ENCODE peak calls at places on chromosome 6, in ten cellular contexts. Y is GM12865; A is activated CD4-positive, alpha-beta T cell treated with anti-CD3 and anti-CD28 coated beads for 48 hours; Z is GM12892; W is stimulated activated CD8-positive, alpha-beta memory T cell treated with anti-CD3 and anti-CD28 coated beads, Interleukin-7, amount 100 ng/mL, for 48 hours; J is NCI-H146; Q is fibroblast of pulmonary artery; S is SK-N-SH; H is NCI-H1105; U is HTR-8/SVneo. G is an unnamed sample.

GRCh38 chr6:149779644-149779963 is 30.1 kb downstream of the PCMT1 start:
- DNase-seq in A (no peak), S (no peak), Q (no peak), U (no peak), Y (no peak), W (no peak), Z (no peak), J (no peak), H (no peak), G (no peak)

GRCh38 chr6:106334646-106335448 is 9.3 kb upstream of the ATG5 start:
- DNase-seq in U (peak), S (peak), Y (peak), A (peak), Q (peak), H (peak), W (no peak), J (peak), Z (peak), G (peak)

GRCh38 chr6:167968091-167968490 is 29.4 kb upstream of the KIF25 start:
- DNase-seq in Q (no peak), U (no peak), W (no peak), J (peak), S (peak), Z (no peak), Y (no peak), H (peak), A (peak), G (peak)

GRCh38 chr6:159826968-159827647 is 27.0 kb downstream of the PNLDC1 start:
- DNase-seq in S (no peak), Y (no peak), Q (no peak), W (no peak), A (no peak), U (no peak), H (no peak), Z (no peak), J (no peak), G (no peak)

GRCh38 chr6:168128006-168128630 is 49.1 kb upstream of the FRMD1 start:
- DNase-seq in Y (no peak), Q (no peak), S (no peak), H (no peak), Z (no peak), W (no peak), J (no peak), U (no peak), A (no peak), G (no peak)

GRCh38 chr6:22413681-22414305 is 117.0 kb upstream of the PRL start:
- DNase-seq in Z (no peak), U (no peak), Q (peak), A (no peak), J (no peak), W (no peak), Y (no peak), S (no peak), H (no peak), G (no peak)

GRCh38 chr6:12941422-12941821 is 224.9 kb downstream of the PHACTR1 start:
- DNase-seq in Y (no peak), Q (peak), J (no peak), Z (no peak), H (no peak), W (no peak), U (no peak), A (peak), S (no peak), G (no peak)

GRCh38 chr6:146670161-146670560 is 71.4 kb downstream of the ADGB start:
- DNase-seq in Z (no peak), W (no peak), Y (no peak), U (no peak), A (no peak), Q (peak), J (no peak), S (no peak), H (no peak), G (no peak)

GRCh38 chr6:132300323-132300949 is 100.8 kb downstream of the MOXD1 start:
- DNase-seq in A (peak), W (no peak), Y (peak), S (peak), H (peak), Q (peak), Z (peak), J (peak), U (peak), G (peak)

GRCh38 chr6:107823047-107823557 is 1.0 kb downstream of the SCML4 start:
- DNase-seq in Y (no peak), U (no peak), S (no peak), J (no peak), W (no peak), Q (no peak), Z (no peak), A (peak), H (no peak), G (no peak)

GRCh38 chr6:142207265-142207877 is 60.3 kb downstream of the VTA1 start:
- DNase-seq in U (peak), Q (peak), Y (peak), W (no peak), A (peak), H (peak), J (peak), S (peak), Z (no peak), G (peak)

GRCh38 chr6:108748959-108749358 is 99.3 kb upstream of the ARMC2 start:
- DNase-seq in A (no peak), W (no peak), H (no peak), S (no peak), U (no peak), Q (no peak), J (no peak), Z (no peak), Y (no peak), G (no peak)

GRCh38 chr6:32940656-32941411 is at the start of gene HLA-DMB:
- DNase-seq in S (peak), U (peak), W (no peak), Y (peak), Z (peak), J (peak), A (peak), H (no peak), Q (peak), G (peak)

GRCh38 chr6:39247667-39248194 is 18.5 kb upstream of the KCNK5 start:
- DNase-seq in J (no peak), U (no peak), Y (no peak), W (no peak), A (no peak), Q (no peak), Z (no peak), H (no peak), S (no peak), G (no peak)

GRCh38 chr6:133551847-133552331 is 310.7 kb downstream of the EYA4 start:
- DNase-seq in W (no peak), U (peak), Y (no peak), Q (peak), S (no peak), Z (no peak), A (no peak), H (no peak), J (no peak), G (no peak)

GRCh38 chr6:33192671-33193602 is 670 bp upstream of the COL11A2 start:
- DNase-seq in J (peak), Q (no peak), S (peak), U (no peak), H (peak), Z (no peak), A (peak), Y (no peak), W (no peak), G (peak)

GRCh38 chr6:43736844-43737243 is 33.2 kb upstream of the VEGFA start:
- DNase-seq in Z (no peak), U (no peak), H (no peak), J (no peak), S (peak), Y (no peak), A (no peak), Q (no peak), W (no peak), G (no peak)

GRCh38 chr6:145815351-145815772 is 767 bp upstream of the FBXO30 start:
- DNase-seq in S (peak), H (peak), J (peak), W (no peak), U (peak), Y (peak), Z (no peak), Q (no peak), A (no peak), G (peak)

GRCh38 chr6:68468244-68468884 is 166.7 kb upstream of the ADGRB3 start:
- DNase-seq in Q (peak), Z (no peak), W (no peak), J (no peak), S (no peak), A (no peak), H (no peak), U (no peak), Y (no peak), G (peak)

GRCh38 chr6:130583268-130583667 is 217.5 kb downstream of the TMEM200A start:
- DNase-seq in A (no peak), Q (no peak), S (no peak), W (no peak), Z (no peak), Y (no peak), J (peak), H (no peak), U (no peak), G (no peak)

GRCh38 chr6:156028310-156029131 is 572.9 kb upstream of the NOX3 start:
- DNase-seq in Y (no peak), U (no peak), W (no peak), Z (no peak), A (peak), Q (no peak), S (peak), H (no peak), J (peak), G (no peak)

GRCh38 chr6:29667158-29667557 is 10.3 kb downstream of the MOG start:
- DNase-seq in Y (no peak), Z (no peak), W (no peak), J (no peak), A (no peak), Q (no peak), H (no peak), U (no peak), S (no peak), G (no peak)

GRCh38 chr6:75424610-75425548 is 68.7 kb downstream of the FILIP1 start:
- DNase-seq in W (no peak), J (no peak), Z (no peak), Y (no peak), U (no peak), Q (no peak), A (no peak), S (no peak), H (no peak), G (no peak)

GRCh38 chr6:107767637-107768036 is 56.5 kb downstream of the SCML4 start:
- DNase-seq in U (no peak), A (no peak), Z (no peak), W (no peak), S (no peak), J (no peak), Y (no peak), Q (no peak), H (no peak), G (no peak)